ENCODE peak calls at places on chromosome 13, in five cellular contexts. One of them, this sample, is unnamed.

GRCh38 chr13:44971656-44972595 is 17.3 kb downstream of the NUFIP1 start:
- DNase-seq in D721Med: no peak
- DNase-seq in gastrocnemius medialis: no peak
- DNase-seq in neuronal stem cell: no peak
- DNase-seq in stimulated activated CD8-positive, alpha-beta memory T cell treated with anti-CD3 and anti-CD28 coated beads, Interleukin-12 subunit alpha, Interleukin-12 subunit beta, amount 100 ng/mL, for 4 hours: no peak
- DNase-seq in this sample: no peak

GRCh38 chr13:113032291-113032690 is 63.3 kb downstream of the MCF2L start:
- DNase-seq in D721Med: no peak
- DNase-seq in gastrocnemius medialis: no peak
- DNase-seq in neuronal stem cell: no peak
- DNase-seq in stimulated activated CD8-positive, alpha-beta memory T cell treated with anti-CD3 and anti-CD28 coated beads, Interleukin-12 subunit alpha, Interleukin-12 subunit beta, amount 100 ng/mL, for 4 hours: no peak
- DNase-seq in this sample: peak; percentile 28

GRCh38 chr13:27605099-27605498 is 15.2 kb downstream of the LNX2 start:
- DNase-seq in D721Med: no peak
- DNase-seq in gastrocnemius medialis: no peak
- DNase-seq in neuronal stem cell: no peak
- DNase-seq in stimulated activated CD8-positive, alpha-beta memory T cell treated with anti-CD3 and anti-CD28 coated beads, Interleukin-12 subunit alpha, Interleukin-12 subunit beta, amount 100 ng/mL, for 4 hours: no peak
- DNase-seq in this sample: no peak

GRCh38 chr13:44196186-44196751 is 177.4 kb upstream of the SERP2 start:
- DNase-seq in D721Med: no peak
- DNase-seq in gastrocnemius medialis: no peak
- DNase-seq in neuronal stem cell: no peak
- DNase-seq in stimulated activated CD8-positive, alpha-beta memory T cell treated with anti-CD3 and anti-CD28 coated beads, Interleukin-12 subunit alpha, Interleukin-12 subunit beta, amount 100 ng/mL, for 4 hours: no peak
- DNase-seq in this sample: no peak

GRCh38 chr13:24341439-24341838 is 32.1 kb downstream of the C1QTNF9 start:
- DNase-seq in D721Med: no peak
- DNase-seq in gastrocnemius medialis: no peak
- DNase-seq in neuronal stem cell: no peak
- DNase-seq in stimulated activated CD8-positive, alpha-beta memory T cell treated with anti-CD3 and anti-CD28 coated beads, Interleukin-12 subunit alpha, Interleukin-12 subunit beta, amount 100 ng/mL, for 4 hours: no peak
- DNase-seq in this sample: no peak

GRCh38 chr13:77893066-77893465 is 25.6 kb downstream of the EDNRB start:
- DNase-seq in D721Med: no peak
- DNase-seq in gastrocnemius medialis: no peak
- DNase-seq in neuronal stem cell: no peak
- DNase-seq in stimulated activated CD8-positive, alpha-beta memory T cell treated with anti-CD3 and anti-CD28 coated beads, Interleukin-12 subunit alpha, Interleukin-12 subunit beta, amount 100 ng/mL, for 4 hours: no peak
- DNase-seq in this sample: no peak

GRCh38 chr13:20969182-20969581 is 66.6 kb upstream of the XPO4 start:
- DNase-seq in D721Med: no peak
- DNase-seq in gastrocnemius medialis: no peak
- DNase-seq in neuronal stem cell: no peak
- DNase-seq in stimulated activated CD8-positive, alpha-beta memory T cell treated with anti-CD3 and anti-CD28 coated beads, Interleukin-12 subunit alpha, Interleukin-12 subunit beta, amount 100 ng/mL, for 4 hours: no peak
- DNase-seq in this sample: no peak

GRCh38 chr13:27372896-27373295 is 51.5 kb upstream of the GTF3A start:
- DNase-seq in D721Med: no peak
- DNase-seq in gastrocnemius medialis: no peak
- DNase-seq in neuronal stem cell: no peak
- DNase-seq in stimulated activated CD8-positive, alpha-beta memory T cell treated with anti-CD3 and anti-CD28 coated beads, Interleukin-12 subunit alpha, Interleukin-12 subunit beta, amount 100 ng/mL, for 4 hours: no peak
- DNase-seq in this sample: peak; percentile 76

GRCh38 chr13:66397133-66397532 is 833.0 kb downstream of the PCDH9 start:
- DNase-seq in D721Med: no peak
- DNase-seq in gastrocnemius medialis: no peak
- DNase-seq in neuronal stem cell: no peak
- DNase-seq in stimulated activated CD8-positive, alpha-beta memory T cell treated with anti-CD3 and anti-CD28 coated beads, Interleukin-12 subunit alpha, Interleukin-12 subunit beta, amount 100 ng/mL, for 4 hours: no peak
- DNase-seq in this sample: no peak

GRCh38 chr13:66835040-66835628 is 395.0 kb downstream of the PCDH9 start:
- DNase-seq in D721Med: no peak
- DNase-seq in gastrocnemius medialis: peak; percentile 13
- DNase-seq in neuronal stem cell: no peak
- DNase-seq in stimulated activated CD8-positive, alpha-beta memory T cell treated with anti-CD3 and anti-CD28 coated beads, Interleukin-12 subunit alpha, Interleukin-12 subunit beta, amount 100 ng/mL, for 4 hours: no peak
- DNase-seq in this sample: peak; percentile 21

GRCh38 chr13:77696006-77696862 is 1.3 kb upstream of the SLAIN1 start:
- DNase-seq in D721Med: no peak
- DNase-seq in gastrocnemius medialis: no peak
- DNase-seq in neuronal stem cell: peak; percentile 37
- DNase-seq in stimulated activated CD8-positive, alpha-beta memory T cell treated with anti-CD3 and anti-CD28 coated beads, Interleukin-12 subunit alpha, Interleukin-12 subunit beta, amount 100 ng/mL, for 4 hours: no peak
- DNase-seq in this sample: no peak

GRCh38 chr13:112325941-112326645 is 50.1 kb upstream of the SPACA7 start:
- DNase-seq in D721Med: no peak
- DNase-seq in gastrocnemius medialis: no peak
- DNase-seq in neuronal stem cell: no peak
- DNase-seq in stimulated activated CD8-positive, alpha-beta memory T cell treated with anti-CD3 and anti-CD28 coated beads, Interleukin-12 subunit alpha, Interleukin-12 subunit beta, amount 100 ng/mL, for 4 hours: no peak
- DNase-seq in this sample: no peak

GRCh38 chr13:99614465-99614885 is 113.2 kb downstream of the TM9SF2 start:
- DNase-seq in D721Med: no peak
- DNase-seq in gastrocnemius medialis: no peak
- DNase-seq in neuronal stem cell: no peak
- DNase-seq in stimulated activated CD8-positive, alpha-beta memory T cell treated with anti-CD3 and anti-CD28 coated beads, Interleukin-12 subunit alpha, Interleukin-12 subunit beta, amount 100 ng/mL, for 4 hours: no peak
- DNase-seq in this sample: peak; percentile 25

GRCh38 chr13:77390391-77390790 is 63.5 kb upstream of the MYCBP2 start:
- DNase-seq in D721Med: no peak
- DNase-seq in gastrocnemius medialis: peak; percentile 12
- DNase-seq in neuronal stem cell: no peak
- DNase-seq in stimulated activated CD8-positive, alpha-beta memory T cell treated with anti-CD3 and anti-CD28 coated beads, Interleukin-12 subunit alpha, Interleukin-12 subunit beta, amount 100 ng/mL, for 4 hours: no peak
- DNase-seq in this sample: no peak